ENCODE peak calls at places on chromosomes 4 and X, in five cellular contexts. P is pancreas; L is AG08395; U is retinal pigment epithelial cell; V is activated naive CD8-positive, alpha-beta T cell treated with anti-CD3 and anti-CD28 coated beads, Interleukin-2, amount 50 U/mL, for 16 hours. O is an unnamed sample.

GRCh38 chrX:5117816-5118215 is 1110.9 kb downstream of the NLGN4X start:
- DNase-seq in P (no peak), L (no peak), U (peak), V (no peak), O (no peak)

GRCh38 chrX:28586291-28586690 is 955 bp upstream of the IL1RAPL1 start:
- DNase-seq in P (no peak), L (no peak), U (no peak), V (no peak), O (no peak)

GRCh38 chrX:81316163-81316562 is 114.3 kb downstream of the SH3BGRL start:
- DNase-seq in P (no peak), L (no peak), U (peak), V (no peak), O (no peak)

GRCh38 chr4:132001542-132001941 is 1147.6 kb upstream of the PCDH10 start:
- DNase-seq in P (no peak), L (no peak), U (peak), V (no peak), O (no peak)

GRCh38 chr4:183905593-183906485 is 732 bp downstream of the STOX2 start:
- DNase-seq in P (peak), L (peak), U (peak), V (no peak), O (no peak)

GRCh38 chr4:166421556-166422156 is 548.6 kb downstream of the TLL1 start:
- DNase-seq in P (no peak), L (no peak), U (peak), V (no peak), O (no peak)

GRCh38 chr4:137474711-137475301 is 57.5 kb downstream of the PCDH18 start:
- DNase-seq in P (no peak), L (peak), U (no peak), V (no peak), O (no peak)

GRCh38 chrX:85493821-85494220 is 114.4 kb upstream of the POF1B start:
- DNase-seq in P (no peak), L (no peak), U (no peak), V (no peak), O (no peak)

GRCh38 chr4:41095973-41096372 is 118.4 kb downstream of the APBB2 start:
- DNase-seq in P (no peak), L (peak), U (no peak), V (no peak), O (no peak)

GRCh38 chrX:23699636-23700194 is 32.4 kb downstream of the PRDX4 start:
- DNase-seq in P (no peak), L (no peak), U (no peak), V (no peak), O (no peak)

GRCh38 chr4:99208719-99209075 is 10.3 kb downstream of the ADH6 start:
- DNase-seq in P (no peak), L (no peak), U (no peak), V (no peak), O (no peak)

GRCh38 chr4:168978001-168978700 is 31.9 kb downstream of the CBR4 start:
- DNase-seq in P (no peak), L (peak), U (no peak), V (no peak), O (no peak)

GRCh38 chr4:152536545-152537182 is 772 bp upstream of the FBXW7 start:
- DNase-seq in P (no peak), L (peak), U (peak), V (no peak), O (no peak)

GRCh38 chr4:89222171-89222570 is 85.4 kb downstream of the GPRIN3 start:
- DNase-seq in P (no peak), L (no peak), U (no peak), V (no peak), O (no peak)

O was measured in cerebellar nuclear complex.